ENCODE peak calls at places on chromosome 20, in six cellular contexts. One of them, this sample, is unnamed.

GRCh38 chr20:37526238-37526838 is 1.3 kb downstream of the BLCAP start:
- DNase-seq in SW480: no peak
- DNase-seq in effector CD4-positive, alpha-beta T cell: no peak
- DNase-seq in right cardiac atrium: peak
- DNase-seq in activated CD4-positive, alpha-beta T cell treated with anti-CD3 and anti-CD28 coated beads, Interleukin-2, amount 50 U/mL, for 1 hour: no peak
- DNase-seq in memory B cell: no peak
- DNase-seq in this sample: no peak

GRCh38 chr20:59571591-59572314 is 32.6 kb upstream of the PHACTR3 start:
- DNase-seq in effector CD4-positive, alpha-beta T cell: peak
- DNase-seq in right cardiac atrium: peak
- DNase-seq in memory B cell: peak
- DNase-seq in activated CD4-positive, alpha-beta T cell treated with anti-CD3 and anti-CD28 coated beads, Interleukin-2, amount 50 U/mL, for 1 hour: peak
- DNase-seq in SW480: peak
- DNase-seq in this sample: no peak

GRCh38 chr20:52261792-52262191 is 70.2 kb upstream of the ZFP64 start:
- DNase-seq in SW480: no peak
- DNase-seq in effector CD4-positive, alpha-beta T cell: no peak
- DNase-seq in activated CD4-positive, alpha-beta T cell treated with anti-CD3 and anti-CD28 coated beads, Interleukin-2, amount 50 U/mL, for 1 hour: no peak
- DNase-seq in right cardiac atrium: no peak
- DNase-seq in memory B cell: no peak
- DNase-seq in this sample: no peak

GRCh38 chr20:21640556-21640955 is 64.9 kb upstream of the PAX1 start:
- DNase-seq in activated CD4-positive, alpha-beta T cell treated with anti-CD3 and anti-CD28 coated beads, Interleukin-2, amount 50 U/mL, for 1 hour: no peak
- DNase-seq in right cardiac atrium: no peak
- DNase-seq in SW480: peak
- DNase-seq in effector CD4-positive, alpha-beta T cell: no peak
- DNase-seq in memory B cell: no peak
- DNase-seq in this sample: no peak

GRCh38 chr20:21518292-21518991 is 4.6 kb upstream of the NKX2-2 start:
- DNase-seq in SW480: no peak
- DNase-seq in effector CD4-positive, alpha-beta T cell: no peak
- DNase-seq in right cardiac atrium: no peak
- DNase-seq in activated CD4-positive, alpha-beta T cell treated with anti-CD3 and anti-CD28 coated beads, Interleukin-2, amount 50 U/mL, for 1 hour: no peak
- DNase-seq in memory B cell: no peak
- DNase-seq in this sample: no peak

GRCh38 chr20:10247440-10247839 is 28.8 kb downstream of the SNAP25 start:
- DNase-seq in right cardiac atrium: no peak
- DNase-seq in activated CD4-positive, alpha-beta T cell treated with anti-CD3 and anti-CD28 coated beads, Interleukin-2, amount 50 U/mL, for 1 hour: no peak
- DNase-seq in effector CD4-positive, alpha-beta T cell: no peak
- DNase-seq in memory B cell: no peak
- DNase-seq in SW480: no peak
- DNase-seq in this sample: no peak

GRCh38 chr20:57008217-57008616 is 258.2 kb downstream of the BMP7 start:
- DNase-seq in activated CD4-positive, alpha-beta T cell treated with anti-CD3 and anti-CD28 coated beads, Interleukin-2, amount 50 U/mL, for 1 hour: no peak
- DNase-seq in effector CD4-positive, alpha-beta T cell: no peak
- DNase-seq in right cardiac atrium: no peak
- DNase-seq in memory B cell: no peak
- DNase-seq in SW480: no peak
- DNase-seq in this sample: no peak

GRCh38 chr20:16608265-16608636 is 35.0 kb upstream of the KIF16B start:
- DNase-seq in memory B cell: no peak
- DNase-seq in right cardiac atrium: no peak
- DNase-seq in effector CD4-positive, alpha-beta T cell: no peak
- DNase-seq in SW480: no peak
- DNase-seq in activated CD4-positive, alpha-beta T cell treated with anti-CD3 and anti-CD28 coated beads, Interleukin-2, amount 50 U/mL, for 1 hour: no peak
- DNase-seq in this sample: no peak

GRCh38 chr20:605237-605636 is 4.9 kb downstream of the TCF15 start:
- DNase-seq in right cardiac atrium: no peak
- DNase-seq in memory B cell: no peak
- DNase-seq in effector CD4-positive, alpha-beta T cell: no peak
- DNase-seq in SW480: peak
- DNase-seq in activated CD4-positive, alpha-beta T cell treated with anti-CD3 and anti-CD28 coated beads, Interleukin-2, amount 50 U/mL, for 1 hour: no peak
- DNase-seq in this sample: no peak

GRCh38 chr20:47125553-47126373 is 230.7 kb downstream of the ZMYND8 start:
- DNase-seq in memory B cell: no peak
- DNase-seq in effector CD4-positive, alpha-beta T cell: no peak
- DNase-seq in activated CD4-positive, alpha-beta T cell treated with anti-CD3 and anti-CD28 coated beads, Interleukin-2, amount 50 U/mL, for 1 hour: no peak
- DNase-seq in SW480: no peak
- DNase-seq in right cardiac atrium: peak
- DNase-seq in this sample: no peak

GRCh38 chr20:45290677-45291355 is 15.8 kb upstream of the RBPJL start:
- DNase-seq in SW480: peak
- DNase-seq in right cardiac atrium: peak
- DNase-seq in effector CD4-positive, alpha-beta T cell: peak
- DNase-seq in memory B cell: peak
- DNase-seq in activated CD4-positive, alpha-beta T cell treated with anti-CD3 and anti-CD28 coated beads, Interleukin-2, amount 50 U/mL, for 1 hour: peak
- DNase-seq in this sample: peak

GRCh38 chr20:37343212-37343993 is 2.5 kb upstream of the SRC start:
- DNase-seq in memory B cell: no peak
- DNase-seq in right cardiac atrium: peak
- DNase-seq in activated CD4-positive, alpha-beta T cell treated with anti-CD3 and anti-CD28 coated beads, Interleukin-2, amount 50 U/mL, for 1 hour: no peak
- DNase-seq in SW480: peak
- DNase-seq in effector CD4-positive, alpha-beta T cell: no peak
- DNase-seq in this sample: peak

GRCh38 chr20:10412591-10413408 is 21.2 kb downstream of the MKKS start:
- DNase-seq in effector CD4-positive, alpha-beta T cell: no peak
- DNase-seq in right cardiac atrium: no peak
- DNase-seq in memory B cell: no peak
- DNase-seq in SW480: no peak
- DNase-seq in activated CD4-positive, alpha-beta T cell treated with anti-CD3 and anti-CD28 coated beads, Interleukin-2, amount 50 U/mL, for 1 hour: no peak
- DNase-seq in this sample: no peak

GRCh38 chr20:43545837-43546578 is 12.8 kb upstream of the SGK2 start:
- DNase-seq in memory B cell: no peak
- DNase-seq in SW480: no peak
- DNase-seq in right cardiac atrium: no peak
- DNase-seq in activated CD4-positive, alpha-beta T cell treated with anti-CD3 and anti-CD28 coated beads, Interleukin-2, amount 50 U/mL, for 1 hour: no peak
- DNase-seq in effector CD4-positive, alpha-beta T cell: no peak
- DNase-seq in this sample: no peak

GRCh38 chr20:45445805-45446562 is 23.6 kb upstream of the WFDC2 start:
- DNase-seq in SW480: peak
- DNase-seq in memory B cell: no peak
- DNase-seq in effector CD4-positive, alpha-beta T cell: no peak
- DNase-seq in activated CD4-positive, alpha-beta T cell treated with anti-CD3 and anti-CD28 coated beads, Interleukin-2, amount 50 U/mL, for 1 hour: peak
- DNase-seq in right cardiac atrium: no peak
- DNase-seq in this sample: no peak

GRCh38 chr20:41213150-41213820 is 75.9 kb downstream of the PLCG1 start:
- DNase-seq in SW480: peak
- DNase-seq in memory B cell: no peak
- DNase-seq in right cardiac atrium: no peak
- DNase-seq in activated CD4-positive, alpha-beta T cell treated with anti-CD3 and anti-CD28 coated beads, Interleukin-2, amount 50 U/mL, for 1 hour: no peak
- DNase-seq in effector CD4-positive, alpha-beta T cell: no peak
- DNase-seq in this sample: no peak

GRCh38 chr20:20566523-20566922 is 145.9 kb downstream of the RALGAPA2 start:
- DNase-seq in effector CD4-positive, alpha-beta T cell: no peak
- DNase-seq in SW480: no peak
- DNase-seq in activated CD4-positive, alpha-beta T cell treated with anti-CD3 and anti-CD28 coated beads, Interleukin-2, amount 50 U/mL, for 1 hour: no peak
- DNase-seq in right cardiac atrium: no peak
- DNase-seq in memory B cell: no peak
- DNase-seq in this sample: no peak

GRCh38 chr20:46999821-47000465 is 105.3 kb downstream of the EYA2 start:
- DNase-seq in activated CD4-positive, alpha-beta T cell treated with anti-CD3 and anti-CD28 coated beads, Interleukin-2, amount 50 U/mL, for 1 hour: no peak
- DNase-seq in memory B cell: no peak
- DNase-seq in effector CD4-positive, alpha-beta T cell: no peak
- DNase-seq in right cardiac atrium: no peak
- DNase-seq in SW480: no peak
- DNase-seq in this sample: no peak

GRCh38 chr20:41436679-41437078 is 70.1 kb upstream of the EMILIN3 start:
- DNase-seq in SW480: no peak
- DNase-seq in right cardiac atrium: no peak
- DNase-seq in effector CD4-positive, alpha-beta T cell: no peak
- DNase-seq in memory B cell: no peak
- DNase-seq in activated CD4-positive, alpha-beta T cell treated with anti-CD3 and anti-CD28 coated beads, Interleukin-2, amount 50 U/mL, for 1 hour: no peak
- DNase-seq in this sample: no peak

GRCh38 chr20:39913274-39913673 is 775.8 kb downstream of the MAFB start:
- DNase-seq in activated CD4-positive, alpha-beta T cell treated with anti-CD3 and anti-CD28 coated beads, Interleukin-2, amount 50 U/mL, for 1 hour: no peak
- DNase-seq in SW480: no peak
- DNase-seq in memory B cell: no peak
- DNase-seq in right cardiac atrium: no peak
- DNase-seq in effector CD4-positive, alpha-beta T cell: no peak
- DNase-seq in this sample: no peak

GRCh38 chr20:51678041-51678697 is 90.0 kb downstream of the ATP9A start:
- DNase-seq in memory B cell: no peak
- DNase-seq in activated CD4-positive, alpha-beta T cell treated with anti-CD3 and anti-CD28 coated beads, Interleukin-2, amount 50 U/mL, for 1 hour: no peak
- DNase-seq in right cardiac atrium: peak
- DNase-seq in SW480: peak
- DNase-seq in effector CD4-positive, alpha-beta T cell: no peak
- DNase-seq in this sample: no peak

GRCh38 chr20:18394363-18394762 is 72.5 kb downstream of the DZANK1 start:
- DNase-seq in right cardiac atrium: no peak
- DNase-seq in memory B cell: no peak
- DNase-seq in SW480: no peak
- DNase-seq in effector CD4-positive, alpha-beta T cell: no peak
- DNase-seq in activated CD4-positive, alpha-beta T cell treated with anti-CD3 and anti-CD28 coated beads, Interleukin-2, amount 50 U/mL, for 1 hour: no peak
- DNase-seq in this sample: no peak

GRCh38 chr20:7379206-7379605 is 561.1 kb downstream of the HAO1 start:
- DNase-seq in activated CD4-positive, alpha-beta T cell treated with anti-CD3 and anti-CD28 coated beads, Interleukin-2, amount 50 U/mL, for 1 hour: no peak
- DNase-seq in effector CD4-positive, alpha-beta T cell: no peak
- DNase-seq in right cardiac atrium: no peak
- DNase-seq in SW480: no peak
- DNase-seq in memory B cell: no peak
- DNase-seq in this sample: no peak

GRCh38 chr20:59004493-59004762 is 2.6 kb downstream of the CTSZ start:
- DNase-seq in activated CD4-positive, alpha-beta T cell treated with anti-CD3 and anti-CD28 coated beads, Interleukin-2, amount 50 U/mL, for 1 hour: peak
- DNase-seq in right cardiac atrium: peak
- DNase-seq in effector CD4-positive, alpha-beta T cell: peak
- DNase-seq in SW480: no peak
- DNase-seq in memory B cell: no peak
- DNase-seq in this sample: peak

GRCh38 chr20:41308290-41308691 is 9.2 kb downstream of the ZHX3 start:
- DNase-seq in memory B cell: no peak
- DNase-seq in activated CD4-positive, alpha-beta T cell treated with anti-CD3 and anti-CD28 coated beads, Interleukin-2, amount 50 U/mL, for 1 hour: no peak
- DNase-seq in SW480: no peak
- DNase-seq in effector CD4-positive, alpha-beta T cell: no peak
- DNase-seq in right cardiac atrium: no peak
- DNase-seq in this sample: no peak

GRCh38 chr20:38674178-38675133 is 49.8 kb upstream of the SLC32A1 start:
- DNase-seq in memory B cell: peak
- DNase-seq in right cardiac atrium: peak
- DNase-seq in activated CD4-positive, alpha-beta T cell treated with anti-CD3 and anti-CD28 coated beads, Interleukin-2, amount 50 U/mL, for 1 hour: peak
- DNase-seq in effector CD4-positive, alpha-beta T cell: peak
- DNase-seq in SW480: no peak
- DNase-seq in this sample: no peak

GRCh38 chr20:32510601-32511357 is 74.4 kb downstream of the NOL4L start:
- DNase-seq in memory B cell: no peak
- DNase-seq in right cardiac atrium: no peak
- DNase-seq in activated CD4-positive, alpha-beta T cell treated with anti-CD3 and anti-CD28 coated beads, Interleukin-2, amount 50 U/mL, for 1 hour: no peak
- DNase-seq in SW480: peak
- DNase-seq in effector CD4-positive, alpha-beta T cell: no peak
- DNase-seq in this sample: peak

GRCh38 chr20:61391812-61392520 is 139.9 kb downstream of the CDH4 start:
- DNase-seq in right cardiac atrium: no peak
- DNase-seq in effector CD4-positive, alpha-beta T cell: no peak
- DNase-seq in SW480: no peak
- DNase-seq in memory B cell: no peak
- DNase-seq in activated CD4-positive, alpha-beta T cell treated with anti-CD3 and anti-CD28 coated beads, Interleukin-2, amount 50 U/mL, for 1 hour: no peak
- DNase-seq in this sample: no peak

This sample was measured in kidney.